ENCODE peak calls at places on chromosome 14, in nine cellular contexts. C, T, B, O, P, W, Z, M and A are unnamed samples.

GRCh38 chr14:75539562-75540478 is 17.6 kb downstream of the BATF start:
- DNase-seq in W (no peak), M (peak), T (peak), C (no peak), B (peak), P (no peak), Z (no peak), O (no peak), A (no peak)

GRCh38 chr14:66141733-66142132 is 344.4 kb upstream of the CCDC196 start:
- DNase-seq in Z (no peak), P (no peak), O (no peak), M (no peak), B (no peak), T (no peak), C (no peak), W (no peak), A (no peak)

GRCh38 chr14:61533513-61534255 is 161.6 kb upstream of the HIF1A start:
- DNase-seq in O (no peak), C (no peak), P (no peak), Z (no peak), B (no peak), T (no peak), M (no peak), W (no peak), A (no peak)

GRCh38 chr14:22668417-22668816 is 24.3 kb upstream of the OR6J1 start:
- DNase-seq in Z (no peak), B (peak), T (no peak), O (no peak), W (no peak), P (no peak), M (no peak), C (peak), A (peak)

GRCh38 chr14:68283378-68284123 is 464.0 kb downstream of the RAD51B start:
- DNase-seq in B (peak), M (peak), P (no peak), Z (no peak), C (no peak), O (peak), W (peak), T (peak), A (peak)

GRCh38 chr14:32074887-32075572 is 2.1 kb upstream of the ARHGAP5 start:
- DNase-seq in M (no peak), C (no peak), P (no peak), W (no peak), T (no peak), B (no peak), Z (no peak), O (no peak), A (no peak)

GRCh38 chr14:54219281-54220121 is 177.3 kb upstream of the CDKN3 start:
- DNase-seq in P (peak), T (no peak), W (no peak), Z (peak), B (no peak), M (no peak), C (no peak), O (no peak), A (no peak)

GRCh38 chr14:75200451-75200850 is 24.0 kb upstream of the TMED10 start:
- DNase-seq in P (peak), M (no peak), T (no peak), W (no peak), Z (no peak), O (no peak), C (no peak), B (no peak), A (no peak)

GRCh38 chr14:68405959-68406358 is 386.9 kb downstream of the ZFP36L1 start:
- DNase-seq in B (no peak), M (no peak), Z (no peak), O (no peak), C (peak), W (no peak), T (no peak), P (no peak), A (no peak)

GRCh38 chr14:91866511-91867295 is 633 bp downstream of the TC2N start:
- DNase-seq in B (no peak), M (no peak), P (no peak), O (no peak), C (no peak), Z (no peak), W (no peak), T (no peak), A (no peak)

GRCh38 chr14:57391609-57392195 is 1.3 kb downstream of the NAA30 start:
- DNase-seq in O (no peak), C (no peak), M (no peak), T (no peak), Z (no peak), B (no peak), P (no peak), W (no peak), A (peak)

GRCh38 chr14:69860221-69860620 is 19.0 kb upstream of the SMOC1 start:
- DNase-seq in O (no peak), B (no peak), T (no peak), P (no peak), W (no peak), M (no peak), C (no peak), Z (no peak), A (no peak)